ENCODE peak calls at places on chromosomes 5 and 9, in eight cellular contexts. Z, P, M, T, I, R, O and L are unnamed samples.
A peak's percentile ranks its signal among the peaks of the same experiment; 100 is the strongest.

GRCh38 chr5:147971472-147971871 is 65.1 kb upstream of the C5orf46 start:
- DNase-seq in Z (no peak), P (no peak), M (no peak), T (no peak), I (no peak), R (no peak), O (no peak), L (no peak)

GRCh38 chr5:177496111-177497010 is 1.0 kb downstream of the PDLIM7 start:
- DNase-seq in Z (peak; percentile 97), P (peak; percentile 69), M (no peak), T (peak; percentile 57), I (peak; percentile 46), R (peak; percentile 93), O (peak; percentile 93), L (peak; percentile 91)

GRCh38 chr5:128770907-128771306 is 194.4 kb upstream of the SLC27A6 start:
- DNase-seq in Z (no peak), P (no peak), M (no peak), T (no peak), I (no peak), R (no peak), O (no peak), L (no peak)

GRCh38 chr9:18829858-18830257 is 203.2 kb downstream of the SAXO1 start:
- DNase-seq in Z (no peak), P (no peak), M (no peak), T (no peak), I (no peak), R (peak; percentile 67), O (no peak), L (peak; percentile 24)

GRCh38 chr5:62044989-62045388 is 261.0 kb upstream of the KIF2A start:
- DNase-seq in Z (no peak), P (no peak), M (no peak), T (no peak), I (no peak), R (no peak), O (no peak), L (no peak)

GRCh38 chr5:94375801-94376200 is 242.6 kb downstream of the KIAA0825 start:
- DNase-seq in Z (peak; percentile 23), P (no peak), M (no peak), T (no peak), I (no peak), R (no peak), O (peak; percentile 25), L (no peak)

GRCh38 chr5:43649256-43649655 is 46.3 kb downstream of the NNT start:
- DNase-seq in Z (peak; percentile 71), P (no peak), M (no peak), T (no peak), I (no peak), R (no peak), O (peak; percentile 77), L (peak; percentile 73)

GRCh38 chr5:92561362-92562006 is 1019.5 kb downstream of the NR2F1-AS1 start:
- DNase-seq in Z (no peak), P (no peak), M (no peak), T (no peak), I (no peak), R (no peak), O (peak; percentile 41), L (no peak)

GRCh38 chr9:131203438-131204219 is 72.7 kb downstream of the FAM78A start:
- DNase-seq in Z (no peak), P (no peak), M (no peak), T (no peak), I (peak; percentile 13), R (no peak), O (no peak), L (no peak)

GRCh38 chr9:82124090-82124489 is 135.5 kb downstream of the SPATA31D1 start:
- DNase-seq in Z (peak; percentile 64), P (no peak), M (no peak), T (no peak), I (no peak), R (no peak), O (peak; percentile 79), L (no peak)

GRCh38 chr5:123087173-123088030 is 1.6 kb upstream of the PRDM6 start:
- DNase-seq in Z (no peak), P (no peak), M (no peak), T (no peak), I (no peak), R (no peak), O (peak; percentile 10), L (no peak)
- H3K4me3 ChIP-seq in Z (no peak overlapping the region), P (peak overlapping the region; percentile 77), M (no peak overlapping the region), T (no peak overlapping the region), I (no peak overlapping the region), R (no peak overlapping the region), O (no peak overlapping the region), L (no peak overlapping the region)

GRCh38 chr9:588952-589351 is 252.5 kb upstream of the DMRT1 start:
- DNase-seq in Z (no peak), P (no peak), M (no peak), T (no peak), I (no peak), R (no peak), O (no peak), L (no peak)
- H3K4me3 ChIP-seq in Z (no peak overlapping the region), P (no peak overlapping the region), M (no peak overlapping the region), T (no peak overlapping the region), I (no peak overlapping the region), R (no peak overlapping the region), O (no peak overlapping the region), L (no peak overlapping the region)

GRCh38 chr5:1883925-1884637 is 1.4 kb upstream of the IRX4 start:
- DNase-seq in Z (no peak), P (no peak), M (no peak), T (no peak), I (no peak), R (no peak), O (no peak), L (no peak)
- H3K4me3 ChIP-seq in Z (no peak overlapping the region), P (peak overlapping the region; percentile 71), M (no peak overlapping the region), T (no peak overlapping the region), I (no peak overlapping the region), R (no peak overlapping the region), O (no peak overlapping the region), L (no peak overlapping the region)

GRCh38 chr5:149229298-149229937 is 42.2 kb upstream of the AFAP1L1 start:
- DNase-seq in Z (no peak), P (no peak), M (no peak), T (no peak), I (no peak), R (no peak), O (no peak), L (no peak)
- H3K4me3 ChIP-seq in Z (no peak overlapping the region), P (no peak overlapping the region), M (no peak overlapping the region), T (no peak overlapping the region), I (no peak overlapping the region), R (no peak overlapping the region), O (no peak overlapping the region), L (no peak overlapping the region)

GRCh38 chr5:20469792-20470191 is 481.8 kb upstream of the CDH18 start:
- DNase-seq in Z (no peak), P (no peak), M (no peak), T (no peak), I (no peak), R (no peak), O (no peak), L (no peak)
- H3K4me3 ChIP-seq in Z (no peak overlapping the region), P (no peak overlapping the region), M (no peak overlapping the region), T (no peak overlapping the region), I (no peak overlapping the region), R (no peak overlapping the region), O (no peak overlapping the region), L (no peak overlapping the region)